ENCODE peak calls at places on chromosomes 3 and 15, in ten cellular contexts. One of them, this sample, is unnamed.

GRCh38 chr3:167094632-167095031 is 285.5 kb downstream of the ZBBX start:
- DNase-seq in cardiac fibroblast: no peak
- DNase-seq in NCI-H1417 treated with DMSO at 0.1 percent for 48 hours: no peak
- DNase-seq in activated T-cell treated with anti-CD3 and anti-CD28 coated beads for 1 hour: no peak
- DNase-seq in stimulated activated CD8-positive, alpha-beta memory T cell treated with anti-CD3 and anti-CD28 coated beads, Interleukin-15, amount 100 ng/mL, for 24 hours: no peak
- DNase-seq in uterus: no peak
- DNase-seq in kidney: no peak
- DNase-seq in posterior cingulate gyrus: no peak
- DNase-seq in HEK293T: no peak
- DNase-seq in left ventricle myocardium inferior: no peak
- DNase-seq in this sample: no peak

GRCh38 chr3:134618473-134618860 is 32.4 kb downstream of the KY start:
- DNase-seq in uterus: no peak
- DNase-seq in activated T-cell treated with anti-CD3 and anti-CD28 coated beads for 1 hour: no peak
- DNase-seq in kidney: no peak
- DNase-seq in cardiac fibroblast: no peak
- DNase-seq in posterior cingulate gyrus: no peak
- DNase-seq in left ventricle myocardium inferior: no peak
- DNase-seq in HEK293T: no peak
- DNase-seq in NCI-H1417 treated with DMSO at 0.1 percent for 48 hours: no peak
- DNase-seq in stimulated activated CD8-positive, alpha-beta memory T cell treated with anti-CD3 and anti-CD28 coated beads, Interleukin-15, amount 100 ng/mL, for 24 hours: no peak
- DNase-seq in this sample: no peak

GRCh38 chr3:11600501-11601282 is 43.0 kb downstream of the VGLL4 start:
- DNase-seq in activated T-cell treated with anti-CD3 and anti-CD28 coated beads for 1 hour: no peak
- DNase-seq in stimulated activated CD8-positive, alpha-beta memory T cell treated with anti-CD3 and anti-CD28 coated beads, Interleukin-15, amount 100 ng/mL, for 24 hours: no peak
- DNase-seq in HEK293T: no peak
- DNase-seq in NCI-H1417 treated with DMSO at 0.1 percent for 48 hours: no peak
- DNase-seq in left ventricle myocardium inferior: peak
- DNase-seq in posterior cingulate gyrus: peak
- DNase-seq in cardiac fibroblast: peak
- DNase-seq in kidney: peak
- DNase-seq in uterus: peak
- DNase-seq in this sample: peak

GRCh38 chr3:18419232-18419631 is 5.9 kb downstream of the SATB1 start:
- DNase-seq in uterus: no peak
- DNase-seq in stimulated activated CD8-positive, alpha-beta memory T cell treated with anti-CD3 and anti-CD28 coated beads, Interleukin-15, amount 100 ng/mL, for 24 hours: no peak
- DNase-seq in left ventricle myocardium inferior: no peak
- DNase-seq in NCI-H1417 treated with DMSO at 0.1 percent for 48 hours: no peak
- DNase-seq in posterior cingulate gyrus: no peak
- DNase-seq in kidney: no peak
- DNase-seq in activated T-cell treated with anti-CD3 and anti-CD28 coated beads for 1 hour: no peak
- DNase-seq in HEK293T: no peak
- DNase-seq in cardiac fibroblast: no peak
- DNase-seq in this sample: no peak

GRCh38 chr3:113560845-113561623 is 28.7 kb downstream of the SIDT1 start:
- DNase-seq in stimulated activated CD8-positive, alpha-beta memory T cell treated with anti-CD3 and anti-CD28 coated beads, Interleukin-15, amount 100 ng/mL, for 24 hours: no peak
- DNase-seq in uterus: no peak
- DNase-seq in NCI-H1417 treated with DMSO at 0.1 percent for 48 hours: no peak
- DNase-seq in posterior cingulate gyrus: no peak
- DNase-seq in activated T-cell treated with anti-CD3 and anti-CD28 coated beads for 1 hour: no peak
- DNase-seq in kidney: no peak
- DNase-seq in HEK293T: no peak
- DNase-seq in left ventricle myocardium inferior: no peak
- DNase-seq in cardiac fibroblast: peak
- DNase-seq in this sample: no peak

GRCh38 chr15:74349241-74349766 is 18.1 kb downstream of the CYP11A1 start:
- DNase-seq in kidney: no peak
- DNase-seq in HEK293T: no peak
- DNase-seq in NCI-H1417 treated with DMSO at 0.1 percent for 48 hours: no peak
- DNase-seq in stimulated activated CD8-positive, alpha-beta memory T cell treated with anti-CD3 and anti-CD28 coated beads, Interleukin-15, amount 100 ng/mL, for 24 hours: no peak
- DNase-seq in cardiac fibroblast: no peak
- DNase-seq in uterus: no peak
- DNase-seq in left ventricle myocardium inferior: no peak
- DNase-seq in posterior cingulate gyrus: no peak
- DNase-seq in activated T-cell treated with anti-CD3 and anti-CD28 coated beads for 1 hour: no peak
- DNase-seq in this sample: no peak

GRCh38 chr15:83554558-83554957 is 99.4 kb upstream of the ADAMTSL3 start:
- DNase-seq in posterior cingulate gyrus: no peak
- DNase-seq in HEK293T: no peak
- DNase-seq in cardiac fibroblast: no peak
- DNase-seq in activated T-cell treated with anti-CD3 and anti-CD28 coated beads for 1 hour: no peak
- DNase-seq in uterus: no peak
- DNase-seq in kidney: no peak
- DNase-seq in stimulated activated CD8-positive, alpha-beta memory T cell treated with anti-CD3 and anti-CD28 coated beads, Interleukin-15, amount 100 ng/mL, for 24 hours: no peak
- DNase-seq in NCI-H1417 treated with DMSO at 0.1 percent for 48 hours: no peak
- DNase-seq in left ventricle myocardium inferior: no peak
- DNase-seq in this sample: no peak

GRCh38 chr15:59892995-59893394 is 111.1 kb upstream of the FOXB1 start:
- DNase-seq in kidney: no peak
- DNase-seq in left ventricle myocardium inferior: no peak
- DNase-seq in stimulated activated CD8-positive, alpha-beta memory T cell treated with anti-CD3 and anti-CD28 coated beads, Interleukin-15, amount 100 ng/mL, for 24 hours: no peak
- DNase-seq in cardiac fibroblast: peak
- DNase-seq in HEK293T: peak
- DNase-seq in activated T-cell treated with anti-CD3 and anti-CD28 coated beads for 1 hour: no peak
- DNase-seq in posterior cingulate gyrus: no peak
- DNase-seq in NCI-H1417 treated with DMSO at 0.1 percent for 48 hours: no peak
- DNase-seq in uterus: no peak
- DNase-seq in this sample: no peak

GRCh38 chr3:105014631-105015030 is 352.1 kb upstream of the ALCAM start:
- DNase-seq in cardiac fibroblast: peak
- DNase-seq in HEK293T: no peak
- DNase-seq in NCI-H1417 treated with DMSO at 0.1 percent for 48 hours: no peak
- DNase-seq in left ventricle myocardium inferior: no peak
- DNase-seq in activated T-cell treated with anti-CD3 and anti-CD28 coated beads for 1 hour: no peak
- DNase-seq in posterior cingulate gyrus: no peak
- DNase-seq in kidney: no peak
- DNase-seq in uterus: no peak
- DNase-seq in stimulated activated CD8-positive, alpha-beta memory T cell treated with anti-CD3 and anti-CD28 coated beads, Interleukin-15, amount 100 ng/mL, for 24 hours: no peak
- DNase-seq in this sample: no peak

GRCh38 chr3:187807086-187807862 is 62.0 kb upstream of the BCL6 start:
- DNase-seq in stimulated activated CD8-positive, alpha-beta memory T cell treated with anti-CD3 and anti-CD28 coated beads, Interleukin-15, amount 100 ng/mL, for 24 hours: no peak
- DNase-seq in NCI-H1417 treated with DMSO at 0.1 percent for 48 hours: no peak
- DNase-seq in cardiac fibroblast: peak
- DNase-seq in uterus: no peak
- DNase-seq in left ventricle myocardium inferior: no peak
- DNase-seq in posterior cingulate gyrus: no peak
- DNase-seq in kidney: no peak
- DNase-seq in activated T-cell treated with anti-CD3 and anti-CD28 coated beads for 1 hour: no peak
- DNase-seq in HEK293T: no peak
- DNase-seq in this sample: no peak

GRCh38 chr15:94119923-94120775 is 111.2 kb upstream of the MCTP2 start:
- DNase-seq in cardiac fibroblast: peak
- DNase-seq in posterior cingulate gyrus: no peak
- DNase-seq in HEK293T: peak
- DNase-seq in stimulated activated CD8-positive, alpha-beta memory T cell treated with anti-CD3 and anti-CD28 coated beads, Interleukin-15, amount 100 ng/mL, for 24 hours: no peak
- DNase-seq in left ventricle myocardium inferior: peak
- DNase-seq in NCI-H1417 treated with DMSO at 0.1 percent for 48 hours: peak
- DNase-seq in uterus: peak
- DNase-seq in activated T-cell treated with anti-CD3 and anti-CD28 coated beads for 1 hour: no peak
- DNase-seq in kidney: no peak
- DNase-seq in this sample: peak

GRCh38 chr3:194266658-194267005 is 84.5 kb downstream of the CPN2 start:
- DNase-seq in stimulated activated CD8-positive, alpha-beta memory T cell treated with anti-CD3 and anti-CD28 coated beads, Interleukin-15, amount 100 ng/mL, for 24 hours: no peak
- DNase-seq in posterior cingulate gyrus: no peak
- DNase-seq in uterus: peak
- DNase-seq in left ventricle myocardium inferior: no peak
- DNase-seq in cardiac fibroblast: no peak
- DNase-seq in NCI-H1417 treated with DMSO at 0.1 percent for 48 hours: no peak
- DNase-seq in activated T-cell treated with anti-CD3 and anti-CD28 coated beads for 1 hour: no peak
- DNase-seq in HEK293T: no peak
- DNase-seq in kidney: no peak
- DNase-seq in this sample: peak

GRCh38 chr3:133209871-133210550 is 171.8 kb downstream of the TMEM108 start:
- DNase-seq in activated T-cell treated with anti-CD3 and anti-CD28 coated beads for 1 hour: no peak
- DNase-seq in posterior cingulate gyrus: no peak
- DNase-seq in uterus: no peak
- DNase-seq in HEK293T: no peak
- DNase-seq in cardiac fibroblast: peak
- DNase-seq in NCI-H1417 treated with DMSO at 0.1 percent for 48 hours: no peak
- DNase-seq in stimulated activated CD8-positive, alpha-beta memory T cell treated with anti-CD3 and anti-CD28 coated beads, Interleukin-15, amount 100 ng/mL, for 24 hours: no peak
- DNase-seq in kidney: no peak
- DNase-seq in left ventricle myocardium inferior: no peak
- DNase-seq in this sample: no peak